ENCODE peak calls at places on chromosomes 13 and 19, in five cellular contexts. O, H, Y, V and L are unnamed samples.

GRCh38 chr13:48126944-48127814 is 32.3 kb upstream of the MED4 start:
- DNase-seq in Y (peak; percentile 23), V (peak; percentile 20), O (no peak), H (no peak), L (no peak)

GRCh38 chr13:110265682-110266430 is 41.1 kb downstream of the COL4A1 start:
- DNase-seq in O (no peak), H (no peak), Y (no peak), V (no peak), L (no peak)

GRCh38 chr13:80382576-80382975 is 41.6 kb upstream of the SPRY2 start:
- DNase-seq in Y (no peak), V (no peak), O (no peak), H (no peak), L (no peak)

GRCh38 chr19:7637374-7638256 is 705 bp downstream of the STXBP2 start:
- DNase-seq in O (peak; percentile 89), Y (no peak), H (no peak), V (peak; percentile 26), L (no peak)

GRCh38 chr13:37667631-37668161 is 69.1 kb upstream of the POSTN start:
- DNase-seq in V (no peak), Y (no peak), H (no peak), O (no peak), L (no peak)

GRCh38 chr19:44142014-44142523 is 715 bp downstream of the ZNF234 start:
- DNase-seq in Y (no peak), O (no peak), V (peak; percentile 20), H (no peak), L (no peak)

GRCh38 chr13:40987606-40988280 is 31.4 kb downstream of the ELF1 start:
- DNase-seq in Y (no peak), O (no peak), V (no peak), H (no peak), L (no peak)

GRCh38 chr19:42569193-42569592 is 25.5 kb downstream of the CEACAM8 start:
- DNase-seq in V (no peak), Y (no peak), H (no peak), O (no peak), L (no peak)

GRCh38 chr13:53161231-53161630 is 132.6 kb downstream of the OLFM4 start:
- DNase-seq in H (no peak), Y (no peak), O (no peak), V (no peak), L (no peak)

GRCh38 chr19:5692785-5693194 is 2.7 kb downstream of the RPL36 start:
- DNase-seq in H (no peak), V (peak; percentile 41), Y (no peak), O (no peak), L (no peak)

GRCh38 chr19:1587872-1588271 is 4.8 kb downstream of the MBD3 start:
- DNase-seq in Y (no peak), H (no peak), V (no peak), O (no peak), L (no peak)

GRCh38 chr13:110706570-110707378 is 858 bp upstream of the CARS2 start:
- DNase-seq in O (no peak), H (no peak), V (no peak), Y (no peak), L (no peak)

GRCh38 chr13:43030548-43030947 is 7.2 kb downstream of the DNAJC15 start:
- DNase-seq in H (no peak), O (no peak), V (no peak), Y (no peak), L (no peak)

GRCh38 chr13:99388334-99388923 is 81.2 kb upstream of the GPR183 start:
- DNase-seq in Y (no peak), O (no peak), H (no peak), V (peak; percentile 1), L (no peak)

GRCh38 chr19:50660083-50660366 is 10.8 kb downstream of the C19orf81 start:
- DNase-seq in O (no peak), V (no peak), Y (no peak), H (no peak), L (no peak)

GRCh38 chr19:33156354-33156753 is 24.4 kb downstream of the WDR88 start:
- DNase-seq in O (no peak), H (no peak), V (no peak), Y (no peak), L (no peak)

GRCh38 chr19:15550847-15551182 is 42.5 kb downstream of the CYP4F22 start:
- DNase-seq in H (no peak), Y (no peak), V (peak; percentile 29), O (no peak), L (no peak)